ENCODE peak calls at places on chromosomes 7 and 10, in ten cellular contexts. K is heart right ventricle; U is activated CD4-positive, alpha-beta T cell treated with anti-CD3 and anti-CD28 coated beads for 36 hours; F is foreskin keratinocyte; R is activated T-cell treated with anti-CD3 and anti-CD28 coated beads, Interleukin-2, amount 50 U/mL, for 4 hours; C is Panc1; J is mucosa of descending colon; Y is left lobe of liver; D is gastroesophageal sphincter; L is IMR-90. H is an unnamed sample.

GRCh38 chr7:57218196-57218716 is 86.0 kb upstream of the ZNF479 start:
- ATAC-seq in F (no peak), J (no peak), C (no peak), L (no peak), U (no peak), K (no peak), R (no peak), D (no peak), Y (no peak), H (no peak)

GRCh38 chr10:120181154-120181553 is 275.9 kb upstream of the PLPP4 start:
- ATAC-seq in U (no peak), C (no peak), F (no peak), Y (no peak), R (no peak), K (no peak), L (no peak), J (no peak), D (no peak), H (no peak)

GRCh38 chr7:13910805-13911551 is 78.5 kb downstream of the ETV1 start:
- ATAC-seq in F (no peak), J (no peak), R (peak), C (no peak), Y (no peak), L (no peak), K (no peak), U (peak), D (no peak), H (no peak)

GRCh38 chr10:67779455-67780205 is 58.4 kb downstream of the DNAJC12 start:
- ATAC-seq in D (peak), K (peak), R (peak), U (peak), F (peak), J (peak), Y (peak), C (peak), L (peak), H (peak)

GRCh38 chr7:24956021-24956420 is 24.0 kb downstream of the OSBPL3 start:
- ATAC-seq in F (peak), K (no peak), L (no peak), D (no peak), Y (no peak), J (no peak), R (no peak), C (no peak), U (no peak), H (peak)

GRCh38 chr7:122528879-122529481 is 169.9 kb downstream of the RNF133 start:
- ATAC-seq in C (no peak), L (no peak), U (no peak), D (no peak), K (no peak), R (no peak), F (peak), Y (peak), J (no peak), H (no peak)

GRCh38 chr7:153566324-153566723 is 485.9 kb upstream of the DPP6 start:
- ATAC-seq in J (no peak), K (no peak), C (no peak), L (no peak), U (no peak), R (no peak), Y (no peak), F (no peak), D (no peak), H (no peak)

GRCh38 chr10:108566216-108567107 is 1356.8 kb downstream of the XPNPEP1 start:
- ATAC-seq in R (no peak), Y (no peak), U (no peak), L (no peak), J (no peak), D (peak), K (no peak), C (no peak), F (no peak), H (no peak)

GRCh38 chr7:18538554-18539250 is 43.2 kb downstream of the HDAC9 start:
- ATAC-seq in D (no peak), R (peak), L (no peak), Y (no peak), F (peak), J (no peak), C (no peak), U (peak), K (no peak), H (no peak)

GRCh38 chr7:94247970-94248369 is 146.7 kb upstream of the COL1A2 start:
- ATAC-seq in U (no peak), J (no peak), L (no peak), F (no peak), R (no peak), C (no peak), D (no peak), K (no peak), Y (no peak), H (no peak)

GRCh38 chr7:139387594-139387993 is 27.9 kb downstream of the LUC7L2 start:
- ATAC-seq in Y (no peak), L (no peak), J (no peak), K (no peak), C (no peak), D (no peak), F (no peak), R (no peak), U (no peak), H (no peak)

GRCh38 chr10:95260397-95260881 is 30.4 kb downstream of the PDLIM1 start:
- ATAC-seq in K (peak), U (no peak), D (peak), L (peak), F (peak), J (peak), R (no peak), C (peak), Y (peak), H (peak)

GRCh38 chr10:19549503-19549902 is 266.7 kb upstream of the PLXDC2 start:
- ATAC-seq in L (no peak), R (no peak), J (peak), K (no peak), F (no peak), D (peak), U (no peak), C (no peak), Y (no peak), H (no peak)

GRCh38 chr7:131346885-131347592 is 19.4 kb downstream of the MKLN1 start:
- ATAC-seq in D (no peak), R (no peak), K (no peak), J (peak), Y (peak), U (no peak), C (no peak), L (no peak), F (peak), H (peak)

GRCh38 chr10:29131952-29132820 is 156.7 kb upstream of the LYZL1 start:
- ATAC-seq in Y (no peak), D (no peak), U (no peak), K (peak), C (no peak), J (no peak), L (peak), F (no peak), R (no peak), H (no peak)

GRCh38 chr7:103636153-103636552 is 190.1 kb upstream of the SLC26A5 start:
- ATAC-seq in L (no peak), C (no peak), Y (no peak), R (no peak), J (no peak), F (peak), U (no peak), K (no peak), D (no peak), H (no peak)

GRCh38 chr10:133187906-133188681 is 28.1 kb downstream of the KNDC1 start:
- ATAC-seq in C (no peak), R (no peak), L (no peak), J (no peak), D (no peak), Y (no peak), K (no peak), F (no peak), U (no peak), H (no peak)